ENCODE peak calls at places on chromosomes 6 and 20, in four cellular contexts. One of them, this sample, is unnamed. For H3K27me3, the result is how much of the 10 kb centered on the place peaks cover.

GRCh38 chr6:21100959-21101358 is 492.6 kb upstream of the SOX4 start:
- DNase-seq in tibial artery: no peak
- DNase-seq in SK-N-SH: no peak
- DNase-seq in upper lobe of right lung: no peak
- DNase-seq in this sample: no peak

GRCh38 chr6:135233676-135234491 is 52.8 kb downstream of the MYB start:
- DNase-seq in tibial artery: no peak
- DNase-seq in SK-N-SH: no peak
- DNase-seq in upper lobe of right lung: no peak
- DNase-seq in this sample: no peak

GRCh38 chr6:73694711-73695411 is 1.1 kb upstream of the CD109 start:
- DNase-seq in tibial artery: no peak
- DNase-seq in SK-N-SH: no peak
- DNase-seq in upper lobe of right lung: no peak
- DNase-seq in this sample: peak

GRCh38 chr6:72140795-72141194 is 254.4 kb downstream of the RIMS1 start:
- DNase-seq in tibial artery: no peak
- DNase-seq in SK-N-SH: no peak
- DNase-seq in upper lobe of right lung: no peak
- DNase-seq in this sample: no peak

GRCh38 chr6:26328265-26328844 is 36.6 kb upstream of the BTN3A2 start:
- DNase-seq in tibial artery: no peak
- DNase-seq in SK-N-SH: no peak
- DNase-seq in upper lobe of right lung: no peak
- DNase-seq in this sample: no peak

GRCh38 chr6:106490453-106490852 is 129.9 kb downstream of the CRYBG1 start:
- DNase-seq in tibial artery: no peak
- DNase-seq in SK-N-SH: no peak
- DNase-seq in upper lobe of right lung: no peak
- DNase-seq in this sample: no peak

GRCh38 chr6:43804550-43805223 is 34.7 kb downstream of the VEGFA start:
- DNase-seq in tibial artery: no peak
- DNase-seq in SK-N-SH: no peak
- DNase-seq in upper lobe of right lung: no peak
- DNase-seq in this sample: no peak

GRCh38 chr20:17629678-17630089 is 52.4 kb downstream of the RRBP1 start:
- DNase-seq in tibial artery: no peak
- DNase-seq in SK-N-SH: no peak
- DNase-seq in upper lobe of right lung: no peak
- DNase-seq in this sample: no peak

GRCh38 chr6:106700581-106700980 is 71.2 kb downstream of the QRSL1 start:
- DNase-seq in tibial artery: no peak
- DNase-seq in SK-N-SH: no peak
- DNase-seq in upper lobe of right lung: no peak
- DNase-seq in this sample: no peak

GRCh38 chr20:4511776-4512175 is 209.9 kb upstream of the PRND start:
- DNase-seq in tibial artery: no peak
- DNase-seq in SK-N-SH: no peak
- DNase-seq in upper lobe of right lung: no peak
- DNase-seq in this sample: no peak

GRCh38 chr20:33667245-33668086 is 723 bp downstream of the ACTL10 start:
- DNase-seq in tibial artery: peak
- DNase-seq in SK-N-SH: peak
- DNase-seq in upper lobe of right lung: peak
- DNase-seq in this sample: peak

GRCh38 chr6:45044510-45045252 is 283.4 kb upstream of the RUNX2 start:
- DNase-seq in tibial artery: no peak
- DNase-seq in SK-N-SH: no peak
- DNase-seq in upper lobe of right lung: no peak
- DNase-seq in this sample: no peak

GRCh38 chr20:57618091-57618765 is 2.0 kb downstream of the ZBP1 start:
- DNase-seq in tibial artery: peak
- DNase-seq in SK-N-SH: no peak
- DNase-seq in upper lobe of right lung: peak
- DNase-seq in this sample: no peak

GRCh38 chr6:148898360-148899005 is 151.7 kb downstream of the UST start:
- DNase-seq in tibial artery: no peak
- DNase-seq in SK-N-SH: no peak
- DNase-seq in upper lobe of right lung: no peak
- DNase-seq in this sample: no peak

GRCh38 chr20:21074605-21075336 is 31.4 kb downstream of the LINC00237 start:
- DNase-seq in tibial artery: no peak
- DNase-seq in SK-N-SH: no peak
- DNase-seq in upper lobe of right lung: no peak
- DNase-seq in this sample: no peak

GRCh38 chr6:111663692-111664564 is 58.2 kb upstream of the TRAF3IP2 start:
- DNase-seq in tibial artery: peak
- DNase-seq in SK-N-SH: peak
- DNase-seq in upper lobe of right lung: no peak
- DNase-seq in this sample: no peak

GRCh38 chr20:38610521-38610920 is 8.9 kb downstream of the ARHGAP40 start:
- DNase-seq in tibial artery: no peak
- DNase-seq in SK-N-SH: no peak
- DNase-seq in upper lobe of right lung: no peak
- DNase-seq in this sample: no peak

GRCh38 chr6:163501022-163501421 is 86.5 kb downstream of the QKI start:
- DNase-seq in tibial artery: no peak
- DNase-seq in SK-N-SH: no peak
- DNase-seq in upper lobe of right lung: no peak
- DNase-seq in this sample: no peak

GRCh38 chr6:167977717-167978467 is 19.6 kb upstream of the KIF25 start:
- DNase-seq in tibial artery: peak
- DNase-seq in SK-N-SH: no peak
- DNase-seq in upper lobe of right lung: peak
- DNase-seq in this sample: no peak

GRCh38 chr6:4134841-4135664 is at the start of gene ECI2:
- DNase-seq in tibial artery: peak
- DNase-seq in SK-N-SH: peak
- DNase-seq in upper lobe of right lung: peak
- DNase-seq in this sample: no peak

GRCh38 chr20:23028377-23028776 is 6.7 kb upstream of the SSTR4 start:
- DNase-seq in tibial artery: no peak
- DNase-seq in SK-N-SH: no peak
- DNase-seq in upper lobe of right lung: no peak
- DNase-seq in this sample: no peak

GRCh38 chr20:23031346-23031745 is 3.8 kb upstream of the SSTR4 start:
- DNase-seq in tibial artery: no peak
- DNase-seq in SK-N-SH: no peak
- DNase-seq in upper lobe of right lung: no peak
- DNase-seq in this sample: no peak

GRCh38 chr20:23024701-23025100 is 10.4 kb upstream of the SSTR4 start:
- DNase-seq in tibial artery: no peak
- DNase-seq in SK-N-SH: no peak
- DNase-seq in upper lobe of right lung: no peak
- DNase-seq in this sample: no peak

GRCh38 chr20:23029324-23029723 is 5.8 kb upstream of the SSTR4 start:
- DNase-seq in tibial artery: no peak
- DNase-seq in SK-N-SH: no peak
- DNase-seq in upper lobe of right lung: no peak
- DNase-seq in this sample: no peak

GRCh38 chr20:23027721-23028120 is 7.4 kb upstream of the SSTR4 start:
- DNase-seq in tibial artery: no peak
- DNase-seq in SK-N-SH: no peak
- DNase-seq in upper lobe of right lung: no peak
- DNase-seq in this sample: no peak
- H3K4me3 ChIP-seq in tibial artery: no peak
- H3K4me3 ChIP-seq in SK-N-SH: no peak
- H3K4me3 ChIP-seq in upper lobe of right lung: no peak
- H3K4me3 ChIP-seq in this sample: no peak

DNA sequence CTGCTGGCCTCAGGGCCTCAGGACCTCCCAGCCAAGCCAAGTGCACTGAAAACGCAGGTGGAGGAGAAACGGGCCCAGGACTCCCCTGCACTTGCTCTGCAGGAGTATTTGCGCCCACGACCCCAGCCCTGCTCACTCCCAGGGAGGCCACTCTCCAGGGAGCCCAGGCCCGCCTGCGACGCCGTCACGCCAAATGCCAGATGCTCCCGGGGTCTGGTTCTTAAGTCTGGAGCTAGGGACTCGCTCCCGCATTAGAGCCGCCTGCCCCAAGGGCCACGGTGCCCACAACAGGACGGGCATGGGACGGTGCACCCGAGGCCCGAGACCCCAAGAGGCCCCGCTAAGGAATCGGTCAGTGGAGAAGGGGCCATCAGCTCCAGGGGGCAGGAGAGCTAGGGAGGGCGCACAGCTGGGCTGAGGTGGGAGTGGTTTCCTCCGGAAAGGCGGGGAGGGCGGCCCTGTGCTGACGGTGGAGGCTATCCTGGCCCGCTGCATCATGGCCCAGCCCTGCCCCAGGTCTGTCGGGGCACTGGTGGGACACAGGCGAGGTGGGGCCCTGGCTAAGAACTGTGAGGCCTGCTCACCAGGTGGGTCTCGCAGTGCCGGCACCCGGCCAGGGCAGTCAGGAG is 44.1 kb upstream of the CHRNA4 start:
- DNase-seq in tibial artery: no peak
- DNase-seq in SK-N-SH: no peak
- DNase-seq in upper lobe of right lung: no peak
- DNase-seq in this sample: no peak
- H3K27me3 ChIP-seq in tibial artery: under half
- H3K27me3 ChIP-seq in SK-N-SH: under half
- H3K27me3 ChIP-seq in upper lobe of right lung: under half
- H3K27me3 ChIP-seq in this sample: under half

GRCh38 chr6:14142816-14143215 is 25.2 kb downstream of the CD83 start:
- DNase-seq in tibial artery: no peak
- DNase-seq in SK-N-SH: no peak
- DNase-seq in upper lobe of right lung: no peak
- DNase-seq in this sample: no peak
- TF ChIP-seq CTCF in tibial artery: no peak
- TF ChIP-seq CTCF in SK-N-SH: no peak
- TF ChIP-seq CTCF in upper lobe of right lung: no peak
- TF ChIP-seq CTCF in this sample: no peak

DNA sequence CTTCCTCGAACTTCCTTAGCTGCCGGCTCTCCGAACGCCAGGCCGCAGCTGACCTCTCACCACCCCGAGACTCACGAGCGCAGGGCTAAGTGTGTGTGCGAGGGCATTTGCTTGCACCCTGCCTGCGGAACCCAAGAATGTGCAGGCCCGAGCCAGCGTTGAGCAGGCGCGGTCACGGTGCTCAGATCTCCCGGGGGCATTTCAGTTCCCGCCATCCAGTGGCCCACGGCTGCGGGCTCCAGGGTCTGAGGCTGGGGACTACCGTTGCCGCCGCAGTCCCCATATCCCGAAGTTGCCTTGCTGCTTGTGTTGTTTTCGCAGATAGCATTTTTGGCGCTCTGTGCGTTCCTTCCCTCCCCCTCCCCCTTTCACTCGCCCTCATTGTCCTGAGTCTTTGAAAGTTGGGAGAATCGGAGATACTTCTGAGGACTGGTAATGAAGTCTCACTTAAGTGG is 1.7 kb downstream of the NR2E1 start:
- DNase-seq in tibial artery: no peak
- DNase-seq in SK-N-SH: no peak
- DNase-seq in upper lobe of right lung: no peak
- DNase-seq in this sample: no peak
- H3K4me3 ChIP-seq in tibial artery: no peak
- H3K4me3 ChIP-seq in SK-N-SH: no peak
- H3K4me3 ChIP-seq in upper lobe of right lung: no peak
- H3K4me3 ChIP-seq in this sample: peak

DNA sequence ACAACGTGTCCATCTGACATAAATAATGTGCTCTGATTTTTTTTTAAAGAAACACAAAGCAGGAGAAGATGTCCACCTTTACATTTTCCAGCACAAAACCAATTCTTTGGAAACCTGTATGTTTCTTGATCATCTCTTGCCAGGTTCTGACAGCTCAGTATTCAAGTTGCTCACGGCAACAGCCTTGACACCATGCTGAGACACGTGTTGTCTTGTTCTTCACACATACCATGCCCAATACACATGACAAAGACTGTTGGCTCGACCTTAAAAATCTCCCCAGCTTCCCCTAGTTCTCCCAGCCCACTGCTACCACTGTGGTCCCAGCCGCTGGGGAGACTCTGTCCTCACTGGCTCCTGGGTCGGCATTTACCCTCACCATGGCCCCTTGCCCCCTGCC is 518.9 kb downstream of the PREX1 start:
- DNase-seq in tibial artery: no peak
- DNase-seq in SK-N-SH: no peak
- DNase-seq in upper lobe of right lung: no peak
- DNase-seq in this sample: no peak
- H3K27me3 ChIP-seq in tibial artery: under half
- H3K27me3 ChIP-seq in SK-N-SH: under half
- H3K27me3 ChIP-seq in upper lobe of right lung: under half
- H3K27me3 ChIP-seq in this sample: under half

DNA sequence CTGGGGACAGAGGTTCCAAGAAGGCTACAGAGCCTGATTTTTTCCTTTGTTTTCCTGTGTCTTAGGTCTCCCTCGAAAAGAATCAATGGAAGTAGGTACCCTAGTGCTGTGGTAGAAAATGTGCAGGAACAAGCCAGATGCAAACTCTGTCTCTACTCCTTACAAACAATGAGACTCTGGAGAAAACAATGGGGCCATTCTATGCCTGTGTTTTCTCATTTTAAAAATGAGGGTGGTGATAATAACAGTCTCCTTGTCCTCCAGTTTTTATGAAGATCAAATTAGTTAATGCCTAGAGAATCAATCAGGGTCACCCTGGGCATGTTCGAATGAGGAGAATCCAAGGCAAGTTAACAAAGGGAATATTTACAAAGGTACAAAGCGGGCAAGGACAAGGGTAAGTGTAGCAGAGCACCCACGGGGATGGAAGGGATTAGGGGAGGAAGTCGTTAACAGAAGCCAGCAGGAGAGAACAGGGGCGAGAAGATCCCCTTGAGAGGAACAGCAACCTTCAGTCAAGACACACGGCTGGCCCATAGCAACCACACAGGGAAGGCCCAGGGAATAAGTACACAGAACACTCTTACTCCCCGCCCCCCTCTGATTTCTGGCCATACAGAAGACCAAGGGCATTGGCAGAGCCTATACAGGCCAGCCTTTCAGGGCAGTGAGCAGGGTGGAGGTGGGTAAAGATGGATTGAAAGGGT is 342.8 kb downstream of the PTPRT start:
- DNase-seq in tibial artery: no peak
- DNase-seq in SK-N-SH: no peak
- DNase-seq in upper lobe of right lung: no peak
- DNase-seq in this sample: no peak
- TF ChIP-seq CTCF in tibial artery: no peak
- TF ChIP-seq CTCF in SK-N-SH: no peak
- TF ChIP-seq CTCF in upper lobe of right lung: no peak
- TF ChIP-seq CTCF in this sample: no peak

GRCh38 chr6:48111575-48111974 is 578 bp upstream of the PTCHD4 start:
- DNase-seq in tibial artery: no peak
- DNase-seq in SK-N-SH: no peak
- DNase-seq in upper lobe of right lung: no peak
- DNase-seq in this sample: no peak

GRCh38 chr6:48113130-48113529 is 2.1 kb upstream of the PTCHD4 start:
- DNase-seq in tibial artery: no peak
- DNase-seq in SK-N-SH: no peak
- DNase-seq in upper lobe of right lung: no peak
- DNase-seq in this sample: no peak

GRCh38 chr6:48110436-48111142 is 408 bp downstream of the PTCHD4 start:
- DNase-seq in tibial artery: no peak
- DNase-seq in SK-N-SH: no peak
- DNase-seq in upper lobe of right lung: no peak
- DNase-seq in this sample: no peak

GRCh38 chr6:48109902-48110301 is 1.1 kb downstream of the PTCHD4 start:
- DNase-seq in tibial artery: no peak
- DNase-seq in SK-N-SH: no peak
- DNase-seq in upper lobe of right lung: no peak
- DNase-seq in this sample: no peak

GRCh38 chr6:48111143-48111506 is at the start of gene PTCHD4:
- DNase-seq in tibial artery: no peak
- DNase-seq in SK-N-SH: peak
- DNase-seq in upper lobe of right lung: no peak
- DNase-seq in this sample: no peak
- H3K4me3 ChIP-seq in tibial artery: peak
- H3K4me3 ChIP-seq in SK-N-SH: peak
- H3K4me3 ChIP-seq in upper lobe of right lung: peak
- H3K4me3 ChIP-seq in this sample: no peak